ENCODE peak calls at places on chromosomes 11 and 22, in four cellular contexts. U, J, W and E are unnamed samples.

GRCh38 chr11:125062196-125062930 is 742 bp upstream of the SLC37A2 start:
- DNase-seq in W (no peak), J (no peak), U (no peak), E (no peak)

GRCh38 chr11:126405374-126405773 is 49.9 kb downstream of the ST3GAL4 start:
- DNase-seq in U (no peak), W (no peak), J (no peak), E (no peak)

GRCh38 chr11:30457045-30457444 is 129.1 kb downstream of the MPPED2 start:
- DNase-seq in J (no peak), W (no peak), U (no peak), E (no peak)

GRCh38 chr11:73245461-73245860 is 26.7 kb upstream of the P2RY6 start:
- DNase-seq in U (no peak), W (no peak), J (no peak), E (no peak)

GRCh38 chr11:119427279-119427678 is 4.3 kb upstream of the THY1 start:
- DNase-seq in W (no peak), U (peak), J (peak), E (no peak)

GRCh38 chr11:133082851-133083488 is 449.3 kb downstream of the OPCML start:
- DNase-seq in J (peak), U (peak), W (no peak), E (peak)

GRCh38 chr22:48105254-48105653 is 1342.8 kb downstream of the TBC1D22A start:
- DNase-seq in U (no peak), W (no peak), J (no peak), E (no peak)

GRCh38 chr22:26436903-26437515 is 7.9 kb downstream of the ASPHD2 start:
- DNase-seq in U (no peak), W (no peak), J (no peak), E (no peak)

DNA sequence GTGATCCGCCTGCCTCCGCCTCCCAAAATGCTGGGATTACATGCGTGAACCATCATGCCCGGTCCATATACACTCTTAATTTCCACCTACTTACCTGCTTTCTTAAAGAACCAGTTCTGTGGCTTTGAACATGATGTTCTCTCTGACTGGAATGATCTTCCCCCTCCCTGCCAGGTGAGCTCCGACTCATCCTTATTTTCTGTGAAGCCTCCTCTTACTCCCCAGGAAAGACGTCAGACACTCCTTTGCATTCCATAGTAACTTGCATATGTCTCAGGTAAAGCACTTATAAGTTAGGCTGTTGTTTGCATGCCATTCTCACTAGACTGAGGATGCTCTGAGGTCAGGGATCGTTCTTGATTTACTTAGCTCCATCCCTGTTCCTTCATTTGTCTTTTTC is 91.8 kb upstream of the RAB1B start:
- DNase-seq in J (no peak), W (no peak), U (no peak), E (no peak)
- TF ChIP-seq GABPA in J (no peak), W (no peak), U (no peak), E (no peak)

GRCh38 chr11:75513250-75513649 is 12.5 kb downstream of the GDPD5 start:
- DNase-seq in U (no peak), J (no peak), W (no peak), E (no peak)
- TF ChIP-seq GABPA in U (no peak), J (no peak), W (no peak), E (no peak)

GRCh38 chr22:36460202-36460601 is 21.2 kb downstream of the TXN2 start:
- DNase-seq in J (no peak), W (no peak), U (no peak), E (no peak)
- TF ChIP-seq GABPA in J (no peak), W (no peak), U (no peak), E (no peak)

GRCh38 chr11:11230802-11231562 is 122.1 kb downstream of the CSNK2A3 start:
- DNase-seq in J (peak), U (no peak), W (peak), E (no peak)
- TF ChIP-seq GABPA in J (no peak), U (no peak), W (no peak), E (no peak)